ENCODE peak calls at places on chromosomes 7 and 10, in eight cellular contexts. J is left cardiac atrium; R is T-cell; A is ELF-1; W is RCC 7860; F is Caco-2; U is stimulated activated CD4-positive, alpha-beta T cell treated with anti-CD3 and anti-CD28 coated beads, Interleukin-1b, Interleukin-23, amount 100 ng/mL, for 1 hour; E is sciatic nerve. N is an unnamed sample.

GRCh38 chr10:88456730-88457129 is 126.4 kb downstream of the RNLS start:
- DNase-seq in R (no peak), F (no peak), E (no peak), J (no peak), W (no peak), A (no peak), U (no peak), N (no peak)

GRCh38 chr10:5499493-5499800 is at the start of gene CALML5:
- DNase-seq in R (no peak), A (no peak), E (no peak), F (no peak), U (no peak), W (no peak), J (no peak), N (no peak)

GRCh38 chr10:132446661-132447445 is 49.9 kb downstream of the PWWP2B start:
- DNase-seq in A (peak; percentile 75), U (peak; percentile 25), W (peak; percentile 69), J (no peak), F (peak; percentile 66), R (peak; percentile 64), E (no peak), N (peak; percentile 83)

GRCh38 chr7:44134943-44135628 is 6.0 kb downstream of the MYL7 start:
- DNase-seq in W (no peak), R (no peak), F (no peak), E (no peak), J (peak; percentile 18), U (no peak), A (no peak), N (no peak)

GRCh38 chr10:21369697-21370096 is 155.8 kb downstream of the SKIDA1 start:
- DNase-seq in A (no peak), E (no peak), W (no peak), J (no peak), F (no peak), R (no peak), U (no peak), N (no peak)

GRCh38 chr7:64890761-64891666 is 12.1 kb upstream of the ZNF273 start:
- DNase-seq in F (no peak), U (no peak), R (no peak), E (no peak), J (no peak), A (no peak), W (peak; percentile 36), N (peak; percentile 20)

GRCh38 chr10:106626371-106626770 is 538.1 kb downstream of the SORCS1 start:
- DNase-seq in A (no peak), J (no peak), U (no peak), E (no peak), W (no peak), F (no peak), R (no peak), N (no peak)

GRCh38 chr10:94012834-94013830 is 19.4 kb downstream of the PLCE1 start:
- DNase-seq in A (no peak), J (no peak), R (no peak), U (no peak), W (no peak), F (no peak), E (no peak), N (no peak)

GRCh38 chr10:118868618-118869017 is 113.8 kb upstream of the CACUL1 start:
- DNase-seq in W (no peak), R (no peak), J (no peak), E (no peak), A (no peak), U (no peak), F (no peak), N (no peak)

GRCh38 chr10:109784236-109784635 is 139.1 kb downstream of the XPNPEP1 start:
- DNase-seq in A (peak; percentile 4), R (no peak), W (no peak), E (no peak), J (no peak), U (no peak), F (no peak), N (no peak)

GRCh38 chr10:25125151-25125550 is 49.6 kb upstream of the GPR158 start:
- DNase-seq in F (no peak), W (no peak), R (no peak), A (peak; percentile 69), E (no peak), U (no peak), J (no peak), N (no peak)

GRCh38 chr10:70267161-70267933 is 16.5 kb downstream of the NPFFR1 start:
- DNase-seq in E (no peak), U (no peak), F (peak; percentile 45), A (peak; percentile 68), W (peak; percentile 78), J (no peak), R (no peak), N (no peak)

GRCh38 chr10:111078505-111079185 is 1.8 kb downstream of the ADRA2A start:
- DNase-seq in F (no peak), R (no peak), E (no peak), W (no peak), J (no peak), U (no peak), A (peak; percentile 7), N (no peak)

GRCh38 chr7:156059374-156059773 is 247.1 kb upstream of the SHH start:
- DNase-seq in J (no peak), W (no peak), A (no peak), U (no peak), E (no peak), R (no peak), F (no peak), N (no peak)

GRCh38 chr7:87216701-87217508 is 2.6 kb downstream of the TMEM243 start:
- DNase-seq in E (no peak), A (no peak), R (peak; percentile 49), U (no peak), W (peak; percentile 97), F (no peak), J (no peak), N (no peak)

GRCh38 chr7:66929170-66929569 is 8.1 kb downstream of the TMEM248 start:
- DNase-seq in E (no peak), R (no peak), J (no peak), A (no peak), U (no peak), W (no peak), F (no peak), N (no peak)

GRCh38 chr7:45889367-45890067 is 1.2 kb downstream of the IGFBP1 start:
- DNase-seq in R (no peak), A (no peak), E (no peak), F (no peak), J (no peak), W (no peak), U (no peak), N (no peak)

GRCh38 chr7:32958046-32959025 is 1.1 kb downstream of the FKBP9 start:
- DNase-seq in A (peak; percentile 50), J (peak; percentile 80), F (no peak), E (peak; percentile 65), W (no peak), R (no peak), U (no peak), N (no peak)

GRCh38 chr10:87546971-87547413 is 42.3 kb downstream of the MINPP1 start:
- DNase-seq in U (no peak), E (no peak), W (no peak), F (no peak), A (no peak), J (no peak), R (no peak), N (no peak)

GRCh38 chr7:31488562-31489203 is 25.2 kb upstream of the ITPRID1 start:
- DNase-seq in R (no peak), A (peak; percentile 78), W (peak; percentile 87), U (no peak), F (peak; percentile 62), E (peak; percentile 62), J (peak; percentile 26), N (peak; percentile 56)

GRCh38 chr10:132059760-132060508 is 5.8 kb upstream of the JAKMIP3 start:
- DNase-seq in J (no peak), U (no peak), F (no peak), A (no peak), W (no peak), R (no peak), E (peak; percentile 2), N (no peak)

GRCh38 chr10:119817991-119818888 is 54.4 kb downstream of the MCMBP start:
- DNase-seq in F (no peak), E (peak; percentile 83), R (peak; percentile 9), U (no peak), J (peak; percentile 72), A (peak; percentile 98), W (no peak), N (no peak)

N was measured in HuH-7.